ENCODE peak calls at places on chromosomes 1 and 21, in eight cellular contexts. C is cardiac muscle cell, L is neural progenitor cell, E is Peyer's patch, X is gastrocnemius medialis, Q is mammary epithelial cell, A is endodermal cell, Y is HCT116. V is an unnamed sample.
A peak's percentile ranks its signal among the peaks of the same experiment; 100 is the strongest.

GRCh38 chr1:72037745-72038343 is 244.5 kb downstream of the NEGR1 start:
- DNase-seq in C (peak; percentile 57), L (peak; percentile 71), Y (peak; percentile 4), A (peak; percentile 69), X (no peak), E (peak; percentile 46), Q (peak; percentile 23), V (no peak)

GRCh38 chr1:22925111-22925510 is 47.6 kb downstream of the LACTBL1 start:
- DNase-seq in X (no peak), E (no peak), L (no peak), A (peak; percentile 18), C (no peak), Y (no peak), Q (no peak), V (peak; percentile 66)

GRCh38 chr1:41423511-41424191 is 60.8 kb downstream of the EDN2 start:
- DNase-seq in A (peak; percentile 81), L (peak; percentile 56), X (peak; percentile 96), E (no peak), Q (no peak), Y (no peak), C (no peak), V (peak; percentile 84)

GRCh38 chr1:172322219-172323061 is 98.0 kb upstream of the C1orf105 start:
- DNase-seq in C (peak; percentile 93), A (peak; percentile 50), X (peak; percentile 20), Q (peak; percentile 67), Y (no peak), L (no peak), E (no peak), V (no peak)

GRCh38 chr1:25204797-25205441 is 27.4 kb downstream of the SYF2 start:
- DNase-seq in Y (peak; percentile 38), C (peak; percentile 74), A (no peak), L (peak; percentile 70), X (no peak), E (no peak), Q (peak; percentile 17), V (no peak)

GRCh38 chr1:115826642-115827041 is 14.3 kb downstream of the NHLH2 start:
- DNase-seq in Y (no peak), E (no peak), X (no peak), A (peak; percentile 44), C (no peak), L (no peak), Q (no peak), V (no peak)

GRCh38 chr1:58755468-58755872 is 28.4 kb downstream of the JUN start:
- DNase-seq in A (no peak), X (peak; percentile 69), C (peak; percentile 99), Y (peak; percentile 70), Q (peak; percentile 98), E (peak; percentile 85), L (no peak), V (no peak)

GRCh38 chr1:214662386-214662785 is 59.4 kb downstream of the CENPF start:
- DNase-seq in A (no peak), C (no peak), Q (no peak), L (no peak), X (no peak), Y (no peak), E (no peak), V (no peak)

GRCh38 chr1:12167493-12168429 is 970 bp downstream of the TNFRSF1B start:
- DNase-seq in C (no peak), A (no peak), E (no peak), L (no peak), X (no peak), Q (no peak), Y (no peak), V (no peak)

GRCh38 chr1:85867189-85867588 is 159.0 kb upstream of the ZNHIT6 start:
- DNase-seq in L (no peak), E (no peak), C (no peak), Q (no peak), Y (no peak), X (no peak), A (no peak), V (no peak)

DNA sequence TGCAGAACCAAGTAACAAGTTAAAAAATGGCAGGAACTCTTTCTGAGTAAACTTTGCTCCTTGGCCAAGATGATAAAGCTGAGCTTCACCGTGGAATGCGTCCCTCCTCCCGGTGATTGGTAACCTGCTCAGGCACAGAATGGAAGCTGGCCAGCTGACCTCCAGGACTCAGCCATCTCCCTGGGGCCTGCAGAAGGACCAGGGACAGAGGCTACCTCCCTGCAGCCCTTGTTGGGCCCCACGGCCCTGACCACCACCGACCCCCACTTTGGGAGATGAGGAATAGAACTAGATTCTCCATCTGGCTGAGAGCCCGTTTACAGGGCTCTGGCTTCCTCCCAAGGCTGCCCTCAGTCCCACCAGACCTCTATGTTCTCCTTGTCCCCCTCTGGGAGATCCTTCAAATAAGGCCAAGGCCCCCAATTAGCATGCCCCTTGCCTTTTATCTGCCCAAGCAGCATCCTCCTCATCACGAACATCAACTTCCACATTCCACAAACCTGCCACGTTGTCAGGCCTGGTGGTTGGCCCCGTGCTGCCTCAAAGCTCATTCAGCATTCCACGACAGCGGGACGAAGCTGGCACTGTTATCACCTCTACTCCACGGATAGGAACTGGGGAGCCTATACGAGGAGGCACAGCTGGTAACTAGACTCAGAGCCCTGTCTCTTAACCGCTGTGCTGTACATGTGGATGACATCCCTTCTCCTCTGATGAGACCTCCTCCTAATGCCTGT is 74.1 kb downstream of the CD34 start:
- DNase-seq in E (peak; percentile 43), A (no peak), C (no peak), L (no peak), X (no peak), Y (no peak), Q (no peak), V (no peak)
- H3K4me1 ChIP-seq in E (no peaks in the 10 kb centered on the region), A (no peaks in the 10 kb centered on the region), C (no peaks in the 10 kb centered on the region), L (peaks cover 1% of the 10 kb centered on the region), X (peaks cover 80% of the 10 kb centered on the region), Y (no peaks in the 10 kb centered on the region), Q (peaks cover 5% of the 10 kb centered on the region), V (peaks cover 100% of the 10 kb centered on the region)

DNA sequence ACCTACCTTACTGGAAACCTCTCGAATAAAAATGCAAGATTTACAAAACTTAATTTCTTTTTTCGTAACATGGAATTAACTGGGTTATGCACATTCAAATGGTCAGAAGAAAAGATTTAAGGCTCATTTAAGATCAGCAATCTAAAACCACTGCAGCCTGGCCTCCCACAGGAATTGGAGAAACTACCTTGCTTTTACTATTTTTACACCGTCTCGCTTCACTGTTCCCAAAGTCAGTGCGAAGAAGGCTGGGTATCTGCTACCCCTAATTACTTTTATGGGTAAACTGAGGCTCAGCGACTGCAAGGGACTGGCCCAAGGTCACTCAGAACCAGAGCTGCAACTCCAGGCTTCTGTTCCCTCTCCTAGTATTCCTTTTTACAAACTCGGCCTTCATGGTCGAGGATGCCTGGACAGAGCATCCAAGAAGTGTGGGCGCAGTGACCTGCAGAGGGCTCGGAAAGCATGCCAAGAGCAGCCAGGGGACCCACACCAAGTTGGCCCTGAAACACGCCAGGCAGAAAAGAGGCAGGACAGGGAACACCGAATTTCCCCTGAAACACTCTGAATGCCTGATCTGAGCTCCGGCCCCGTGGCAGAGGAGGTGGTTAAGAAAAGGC is 931 bp downstream of the PAXBP1 start:
- DNase-seq in Q (no peak), E (no peak), L (no peak), A (no peak), X (no peak), Y (no peak), C (no peak), V (no peak)
- TF ChIP-seq CTCF in Q (no peak), E (no peak), L (no peak), A (peak; percentile 22), X (no peak), Y (no peak), C (peak; percentile 12), V (no peak)

GRCh38 chr1:15836772-15837669 is 10.5 kb upstream of the SPEN start:
- DNase-seq in E (peak; percentile 79), C (no peak), L (peak; percentile 25), X (no peak), Q (no peak), A (peak; percentile 70), Y (no peak), V (peak; percentile 91)

GRCh38 chr1:15835741-15836510 is 11.6 kb upstream of the SPEN start:
- DNase-seq in E (peak; percentile 100), Q (peak; percentile 99), L (peak; percentile 99), X (peak; percentile 99), A (peak; percentile 98), Y (peak; percentile 98), C (peak; percentile 100), V (peak; percentile 99)

GRCh38 chr1:15838721-15839120 is 8.8 kb upstream of the SPEN start:
- DNase-seq in X (no peak), Q (no peak), E (no peak), A (no peak), Y (no peak), C (no peak), L (no peak), V (no peak)

GRCh38 chr1:15835205-15835740 is 12.2 kb upstream of the SPEN start:
- DNase-seq in Q (no peak), C (no peak), X (no peak), Y (no peak), E (no peak), A (no peak), L (peak; percentile 77), V (no peak)

GRCh38 chr1:15837931-15838330 is 9.6 kb upstream of the SPEN start:
- DNase-seq in E (no peak), C (no peak), X (no peak), Q (no peak), L (no peak), Y (no peak), A (no peak), V (peak; percentile 67)
- H3K27ac ChIP-seq in E (peak overlapping the region; percentile 99), C (no peak overlapping the region), X (peak overlapping the region; percentile 96), Q (no peak overlapping the region), L (no peak overlapping the region), Y (no peak overlapping the region), A (no peak overlapping the region), V (peak overlapping the region; percentile 100)

DNA sequence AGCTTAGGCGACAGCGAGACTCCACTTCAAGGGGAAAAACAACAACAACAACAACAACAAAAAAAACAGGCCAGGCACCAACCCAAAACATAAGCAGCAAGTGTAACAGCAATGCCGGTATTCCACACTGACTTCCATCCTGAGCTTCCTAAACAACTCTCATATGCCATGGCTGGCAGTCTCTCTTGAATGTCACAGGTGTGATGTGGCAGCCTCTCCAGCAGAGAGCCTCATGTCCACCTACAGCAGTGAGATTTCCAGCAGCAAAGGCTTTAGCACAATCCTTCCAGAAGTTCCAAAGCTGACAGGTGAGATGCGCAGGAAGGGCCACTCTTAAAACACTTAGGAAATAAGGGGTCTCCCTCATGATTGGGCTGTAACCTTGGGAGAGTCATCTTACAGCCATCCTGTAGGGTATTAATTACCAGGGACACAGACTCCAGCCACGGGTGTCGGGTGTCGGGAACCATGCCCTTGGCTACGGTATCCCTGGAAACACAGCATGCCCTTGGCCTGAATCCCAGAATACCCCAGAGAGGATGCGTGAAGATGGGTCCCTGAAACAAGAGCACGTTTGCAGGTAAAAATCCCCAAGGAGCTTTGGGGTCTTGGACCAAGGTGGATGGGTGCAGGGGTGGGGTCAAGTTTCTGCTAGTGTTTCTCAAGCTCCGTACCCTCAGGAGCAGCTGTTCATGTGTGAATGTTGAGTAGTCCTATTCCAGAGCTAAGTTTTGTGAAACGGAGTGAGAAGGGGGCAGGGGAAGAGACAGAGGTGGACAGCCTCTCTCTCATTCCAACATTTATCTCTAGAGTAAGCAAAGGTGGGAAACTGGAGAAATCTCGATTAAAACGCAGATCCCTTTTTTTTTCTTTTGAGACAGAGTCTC is 31.4 kb downstream of the CLSTN1 start:
- DNase-seq in E (no peak), L (no peak), A (peak; percentile 87), X (peak; percentile 74), Q (no peak), Y (no peak), C (peak; percentile 11), V (no peak)
- H3K4me1 ChIP-seq in E (no peaks in the 10 kb centered on the region), L (peaks cover 25% of the 10 kb centered on the region), A (no peaks in the 10 kb centered on the region), X (peaks cover 38% of the 10 kb centered on the region), Q (no peaks in the 10 kb centered on the region), Y (peaks cover 12% of the 10 kb centered on the region), C (peaks cover 4% of the 10 kb centered on the region), V (peaks cover 31% of the 10 kb centered on the region)